ENCODE peak calls at places on chromosomes 2 and 18, in six cellular contexts. F is endodermal cell, O is kidney, D is astrocyte of the spinal cord, I is keratinocyte, N is mesothelial cell of epicardium. H is an unnamed sample.

GRCh38 chr2:207394203-207394741 is 135.5 kb upstream of the CREB1 start:
- DNase-seq in F (no peak), O (no peak), D (peak; percentile 43), I (peak; percentile 54), N (no peak), H (no peak)

GRCh38 chr2:86518498-86518897 is 44.7 kb downstream of the CHMP3 start:
- DNase-seq in F (peak; percentile 46), O (no peak), D (no peak), I (no peak), N (no peak), H (no peak)

GRCh38 chr18:4453712-4454547 is 1.2 kb downstream of the DLGAP1 start:
- DNase-seq in F (peak; percentile 87), O (peak; percentile 66), D (no peak), I (no peak), N (no peak), H (peak; percentile 88)

GRCh38 chr2:168912466-168913170 is 11.5 kb downstream of the G6PC2 start:
- DNase-seq in F (peak; percentile 75), O (peak; percentile 69), D (peak; percentile 36), I (no peak), N (no peak), H (no peak)

GRCh38 chr2:27081984-27082772 is 3.8 kb downstream of the EMILIN1 start:
- DNase-seq in F (no peak), O (no peak), D (no peak), I (no peak), N (no peak), H (no peak)

GRCh38 chr2:163610817-163611556 is 124.8 kb downstream of the FIGN start:
- DNase-seq in F (peak; percentile 75), O (no peak), D (no peak), I (no peak), N (no peak), H (no peak)

GRCh38 chr18:26416652-26417150 is 131.7 kb downstream of the KCTD1 start:
- DNase-seq in F (no peak), O (no peak), D (no peak), I (no peak), N (no peak), H (no peak)

GRCh38 chr2:53247986-53248735 is 519.4 kb upstream of the CHAC2 start:
- DNase-seq in F (no peak), O (no peak), D (no peak), I (no peak), N (no peak), H (no peak)

GRCh38 chr2:165328272-165328671 is 89.1 kb downstream of the SCN2A start:
- DNase-seq in F (no peak), O (no peak), D (no peak), I (no peak), N (no peak), H (no peak)

GRCh38 chr18:6521804-6522418 is 107.2 kb upstream of the L3MBTL4 start:
- DNase-seq in F (peak; percentile 90), O (no peak), D (peak; percentile 54), I (peak; percentile 21), N (no peak), H (no peak)

GRCh38 chr2:1748176-1748740 is 3.9 kb upstream of the PXDN start:
- DNase-seq in F (no peak), O (peak; percentile 37), D (no peak), I (no peak), N (no peak), H (no peak)

GRCh38 chr18:70075906-70076305 is 128.2 kb upstream of the CD226 start:
- DNase-seq in F (no peak), O (no peak), D (no peak), I (no peak), N (no peak), H (no peak)

GRCh38 chr2:227185616-227186015 is 21.2 kb downstream of the COL4A3 start:
- DNase-seq in F (no peak), O (no peak), D (no peak), I (no peak), N (no peak), H (no peak)

GRCh38 chr18:21693322-21693721 is 11.3 kb downstream of the ABHD3 start:
- DNase-seq in F (no peak), O (no peak), D (no peak), I (no peak), N (no peak), H (no peak)

GRCh38 chr2:215828528-215829184 is 184.7 kb downstream of the MREG start:
- DNase-seq in F (peak; percentile 90), O (no peak), D (peak; percentile 63), I (peak; percentile 21), N (no peak), H (no peak)

GRCh38 chr2:215829261-215829660 is 184.1 kb downstream of the MREG start:
- DNase-seq in F (no peak), O (no peak), D (no peak), I (no peak), N (no peak), H (no peak)

GRCh38 chr2:215831296-215831913 is 181.9 kb downstream of the MREG start:
- DNase-seq in F (no peak), O (no peak), D (no peak), I (no peak), N (no peak), H (no peak)

GRCh38 chr2:215832791-215833190 is 180.6 kb downstream of the MREG start:
- DNase-seq in F (no peak), O (no peak), D (no peak), I (no peak), N (no peak), H (no peak)

GRCh38 chr2:215830313-215830712 is 183.0 kb downstream of the MREG start:
- DNase-seq in F (no peak), O (no peak), D (peak; percentile 78), I (no peak), N (no peak), H (no peak)
- TF ChIP-seq CTCF in F (no peak), O (no peak), D (no peak), I (no peak), N (no peak), H (peak; percentile 51)

DNA sequence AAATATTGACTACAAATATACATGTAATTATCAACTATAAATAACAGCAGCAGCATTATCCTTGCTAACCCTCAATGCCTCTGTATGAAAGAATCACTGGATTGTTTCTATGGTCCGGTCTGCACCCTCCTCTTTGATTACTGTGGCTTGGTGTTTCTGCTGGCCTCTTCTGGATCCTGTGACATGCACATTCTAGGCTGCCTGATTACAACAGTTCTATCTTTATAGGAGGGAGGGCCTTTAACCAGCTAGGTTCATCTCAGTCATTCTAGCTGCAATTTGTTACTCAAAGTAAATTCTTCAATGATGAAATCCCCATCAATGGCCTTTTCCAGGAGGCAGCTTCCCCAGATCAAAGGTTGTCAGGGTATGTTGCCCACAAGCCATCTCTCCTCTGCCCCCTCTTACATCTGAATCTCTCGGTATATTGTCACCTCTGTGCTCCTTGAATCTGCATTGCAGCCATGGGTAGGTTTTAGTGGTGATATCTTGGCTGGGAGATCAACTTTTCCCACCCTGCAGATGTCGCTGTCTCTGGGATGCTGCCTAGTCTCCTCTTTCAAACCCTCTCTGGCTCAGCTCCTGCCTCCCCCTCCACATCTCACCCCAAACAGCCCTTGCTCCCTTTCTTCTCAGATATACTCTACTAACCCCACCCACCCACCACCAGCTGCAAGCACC is 106.3 kb upstream of the BZW1 start:
- DNase-seq in F (peak; percentile 84), O (no peak), D (no peak), I (no peak), N (no peak), H (no peak)
- TF ChIP-seq CTCF in F (peak; percentile 73), O (no peak), D (peak; percentile 46), I (peak; percentile 26), N (no peak), H (peak; percentile 58)

DNA sequence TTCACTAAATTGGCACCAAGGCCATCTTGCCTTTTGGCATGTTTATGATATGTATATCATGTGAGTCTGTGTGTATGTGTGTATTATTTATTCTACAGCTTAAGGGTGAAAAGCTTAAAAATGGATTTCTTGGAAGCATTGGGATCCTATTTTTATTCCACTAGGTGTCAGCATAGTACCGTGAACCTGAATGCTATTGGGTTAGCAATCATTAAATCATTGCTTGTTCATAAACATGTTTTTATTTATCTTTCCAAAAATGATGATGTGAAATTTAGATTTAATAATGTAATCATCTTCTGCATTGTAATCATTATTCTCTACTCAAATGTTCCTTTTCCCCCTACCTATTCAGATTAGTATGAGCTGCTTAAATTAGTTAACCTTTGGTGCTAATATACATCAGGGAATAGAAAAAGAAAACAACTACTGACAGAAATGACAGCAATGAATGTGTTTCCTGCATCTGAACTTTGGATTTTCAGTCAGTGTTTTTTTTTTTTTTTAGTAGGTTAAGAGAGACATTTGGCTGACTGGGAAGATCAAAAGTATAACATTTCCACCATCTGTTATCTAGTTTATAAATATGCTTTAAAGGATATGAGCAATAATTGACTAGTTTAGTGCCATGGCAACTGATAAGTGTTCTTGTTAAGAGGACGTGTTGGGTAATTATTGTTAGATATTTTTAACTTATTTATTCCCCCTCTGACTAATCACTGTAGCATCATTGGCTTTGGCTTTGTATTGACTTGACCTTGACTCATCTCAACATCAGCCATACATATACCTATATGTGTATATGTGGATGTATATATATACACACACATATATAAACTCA is 14.1 kb upstream of the ZSWIM2 start:
- DNase-seq in F (no peak), O (no peak), D (peak; percentile 41), I (peak; percentile 7), N (no peak), H (no peak)
- TF ChIP-seq CTCF in F (peak; percentile 89), O (peak; percentile 44), D (peak; percentile 57), I (peak; percentile 48), N (peak; percentile 69), H (peak; percentile 98)

DNA sequence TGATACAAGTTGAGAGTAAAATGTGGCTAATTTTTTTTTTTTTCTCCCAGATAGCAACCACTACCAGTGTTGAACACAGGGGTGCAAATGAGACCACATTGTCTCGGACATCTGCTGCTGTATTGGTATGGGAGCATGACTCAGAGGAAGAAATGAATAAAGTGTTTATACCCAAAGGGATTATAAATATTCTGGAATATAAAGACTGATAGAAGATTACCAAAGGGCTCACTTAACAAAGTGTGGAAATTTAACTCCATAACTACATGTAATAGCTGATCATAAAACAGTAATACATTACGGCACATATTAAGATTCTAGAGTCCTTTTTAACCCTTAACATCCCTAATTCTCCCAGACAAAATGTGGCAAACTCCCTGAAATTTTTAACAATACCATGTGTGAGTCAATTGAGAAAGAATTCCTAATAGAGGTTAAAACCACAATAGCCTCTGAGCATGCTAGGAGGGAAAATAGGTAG is 1023.0 kb upstream of the ACVR2A start:
- DNase-seq in F (no peak), O (no peak), D (peak; percentile 85), I (no peak), N (no peak), H (no peak)
- TF ChIP-seq CTCF in F (peak; percentile 35), O (no peak), D (peak; percentile 4), I (no peak), N (no peak), H (peak; percentile 55)

DNA sequence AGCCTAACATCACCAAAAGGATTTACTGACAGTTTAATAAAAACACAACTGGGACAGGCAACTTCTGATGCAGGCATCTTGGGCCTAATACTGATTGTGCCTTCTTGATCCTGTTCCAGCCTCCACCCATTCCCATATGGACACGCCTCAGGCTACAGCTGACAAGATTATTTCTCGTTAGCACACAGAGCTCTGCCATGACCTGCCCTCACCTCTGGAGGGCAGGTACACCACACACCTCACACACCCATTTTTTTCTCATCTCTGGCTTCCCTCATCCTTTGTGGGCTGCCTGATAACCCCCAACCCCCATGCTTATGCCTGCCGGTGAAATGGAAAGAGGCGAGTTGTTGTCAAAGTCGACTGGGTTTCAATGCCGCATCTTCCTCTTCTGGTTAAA is 147.0 kb downstream of the ANTXR1 start:
- DNase-seq in F (peak; percentile 85), O (no peak), D (no peak), I (peak; percentile 81), N (no peak), H (no peak)
- TF ChIP-seq CTCF in F (peak; percentile 77), O (no peak), D (no peak), I (peak; percentile 71), N (no peak), H (no peak)

H was measured in chondrocyte.